ENCODE peak calls at places on chromosomes 3 and 15, in six cellular contexts. One of them, this sample, is unnamed.

GRCh38 chr15:82789491-82789890 is 16.4 kb downstream of the FSD2 start:
- DNase-seq in mammary epithelial cell: peak; percentile 12
- DNase-seq in AG04450: no peak
- DNase-seq in mucosa of descending colon: no peak
- DNase-seq in GM23338: no peak
- DNase-seq in WERI-Rb-1: no peak
- DNase-seq in this sample: no peak

GRCh38 chr3:54600441-54601204 is 327.2 kb downstream of the LRTM1 start:
- DNase-seq in mucosa of descending colon: no peak
- DNase-seq in mammary epithelial cell: no peak
- DNase-seq in AG04450: no peak
- DNase-seq in WERI-Rb-1: peak; percentile 81
- DNase-seq in GM23338: peak; percentile 21
- DNase-seq in this sample: no peak

GRCh38 chr3:142057331-142057725 is 92.0 kb downstream of the TFDP2 start:
- DNase-seq in WERI-Rb-1: no peak
- DNase-seq in mammary epithelial cell: no peak
- DNase-seq in GM23338: no peak
- DNase-seq in mucosa of descending colon: no peak
- DNase-seq in AG04450: no peak
- DNase-seq in this sample: no peak

GRCh38 chr3:158808697-158809096 is 6.8 kb downstream of the MFSD1 start:
- DNase-seq in GM23338: no peak
- DNase-seq in AG04450: no peak
- DNase-seq in mammary epithelial cell: peak; percentile 89
- DNase-seq in mucosa of descending colon: no peak
- DNase-seq in WERI-Rb-1: no peak
- DNase-seq in this sample: no peak

GRCh38 chr15:70266412-70267089 is 168.8 kb upstream of the TLE3 start:
- DNase-seq in mammary epithelial cell: no peak
- DNase-seq in mucosa of descending colon: peak; percentile 82
- DNase-seq in WERI-Rb-1: no peak
- DNase-seq in AG04450: no peak
- DNase-seq in GM23338: no peak
- DNase-seq in this sample: peak; percentile 94

GRCh38 chr15:66404532-66404931 is 17.8 kb downstream of the MAP2K1 start:
- DNase-seq in mammary epithelial cell: no peak
- DNase-seq in mucosa of descending colon: no peak
- DNase-seq in GM23338: peak; percentile 95
- DNase-seq in WERI-Rb-1: no peak
- DNase-seq in AG04450: no peak
- DNase-seq in this sample: no peak

GRCh38 chr3:184314700-184315505 is 497 bp downstream of the EIF4G1 start:
- DNase-seq in WERI-Rb-1: peak; percentile 52
- DNase-seq in mammary epithelial cell: peak; percentile 66
- DNase-seq in GM23338: peak; percentile 66
- DNase-seq in AG04450: no peak
- DNase-seq in mucosa of descending colon: peak; percentile 90
- DNase-seq in this sample: peak; percentile 93

GRCh38 chr15:59590027-59590426 is 21.6 kb upstream of the GCNT3 start:
- DNase-seq in GM23338: no peak
- DNase-seq in mammary epithelial cell: no peak
- DNase-seq in AG04450: no peak
- DNase-seq in mucosa of descending colon: no peak
- DNase-seq in WERI-Rb-1: no peak
- DNase-seq in this sample: no peak

GRCh38 chr3:118977118-118977517 is 57.5 kb downstream of the IGSF11 start:
- DNase-seq in WERI-Rb-1: no peak
- DNase-seq in mammary epithelial cell: no peak
- DNase-seq in GM23338: no peak
- DNase-seq in mucosa of descending colon: no peak
- DNase-seq in AG04450: no peak
- DNase-seq in this sample: no peak

GRCh38 chr3:33030802-33031201 is 66.1 kb downstream of the GLB1 start:
- DNase-seq in mammary epithelial cell: no peak
- DNase-seq in AG04450: no peak
- DNase-seq in GM23338: peak; percentile 44
- DNase-seq in mucosa of descending colon: no peak
- DNase-seq in WERI-Rb-1: peak; percentile 23
- DNase-seq in this sample: no peak

GRCh38 chr3:52205727-52206372 is 7.9 kb downstream of the ALAS1 start:
- DNase-seq in mammary epithelial cell: peak; percentile 70
- DNase-seq in GM23338: no peak
- DNase-seq in WERI-Rb-1: no peak
- DNase-seq in mucosa of descending colon: no peak
- DNase-seq in AG04450: no peak
- DNase-seq in this sample: no peak

GRCh38 chr3:197511853-197512635 is 43.7 kb downstream of the BDH1 start:
- DNase-seq in mucosa of descending colon: no peak
- DNase-seq in WERI-Rb-1: no peak
- DNase-seq in mammary epithelial cell: no peak
- DNase-seq in AG04450: no peak
- DNase-seq in GM23338: peak; percentile 74
- DNase-seq in this sample: no peak

GRCh38 chr3:37973250-37974054 is 17.1 kb upstream of the VILL start:
- DNase-seq in AG04450: peak; percentile 18
- DNase-seq in WERI-Rb-1: no peak
- DNase-seq in GM23338: peak; percentile 47
- DNase-seq in mucosa of descending colon: no peak
- DNase-seq in mammary epithelial cell: no peak
- DNase-seq in this sample: no peak

GRCh38 chr3:27720029-27720518 is 2.0 kb downstream of the EOMES start:
- DNase-seq in AG04450: no peak
- DNase-seq in mammary epithelial cell: no peak
- DNase-seq in GM23338: peak; percentile 21
- DNase-seq in mucosa of descending colon: no peak
- DNase-seq in WERI-Rb-1: no peak
- DNase-seq in this sample: no peak

GRCh38 chr3:47412842-47413520 is 32.2 kb downstream of the PTPN23 start:
- DNase-seq in AG04450: no peak
- DNase-seq in mammary epithelial cell: no peak
- DNase-seq in mucosa of descending colon: no peak
- DNase-seq in GM23338: no peak
- DNase-seq in WERI-Rb-1: no peak
- DNase-seq in this sample: no peak
- TF ChIP-seq CTCF in AG04450: peak; percentile 14
- TF ChIP-seq CTCF in mammary epithelial cell: no peak
- TF ChIP-seq CTCF in mucosa of descending colon: no peak
- TF ChIP-seq CTCF in GM23338: no peak
- TF ChIP-seq CTCF in WERI-Rb-1: no peak
- TF ChIP-seq CTCF in this sample: peak; percentile 19

GRCh38 chr3:189568931-189569330 is 62.3 kb upstream of the TP63 start:
- DNase-seq in mucosa of descending colon: no peak
- DNase-seq in mammary epithelial cell: no peak
- DNase-seq in GM23338: no peak
- DNase-seq in WERI-Rb-1: no peak
- DNase-seq in AG04450: no peak
- DNase-seq in this sample: no peak
- H3K4me3 ChIP-seq in mucosa of descending colon: no peak overlapping the region
- H3K4me3 ChIP-seq in mammary epithelial cell: no peak overlapping the region
- H3K4me3 ChIP-seq in GM23338: no peak overlapping the region
- H3K4me3 ChIP-seq in WERI-Rb-1: no peak overlapping the region
- H3K4me3 ChIP-seq in AG04450: no peak overlapping the region
- H3K4me3 ChIP-seq in this sample: no peak overlapping the region

GRCh38 chr15:23663232-23663631 is 15.6 kb upstream of the MAGEL2 start:
- DNase-seq in AG04450: no peak
- DNase-seq in WERI-Rb-1: no peak
- DNase-seq in mucosa of descending colon: no peak
- DNase-seq in mammary epithelial cell: no peak
- DNase-seq in GM23338: no peak
- DNase-seq in this sample: no peak
- TF ChIP-seq CTCF in AG04450: no peak
- TF ChIP-seq CTCF in WERI-Rb-1: peak; percentile 23
- TF ChIP-seq CTCF in mucosa of descending colon: no peak
- TF ChIP-seq CTCF in mammary epithelial cell: no peak
- TF ChIP-seq CTCF in GM23338: peak; percentile 32
- TF ChIP-seq CTCF in this sample: no peak

GRCh38 chr3:129047553-129047839 is 13.1 kb upstream of the GP9 start:
- DNase-seq in mammary epithelial cell: no peak
- DNase-seq in mucosa of descending colon: no peak
- DNase-seq in AG04450: no peak
- DNase-seq in WERI-Rb-1: no peak
- DNase-seq in GM23338: no peak
- DNase-seq in this sample: no peak

GRCh38 chr3:129046732-129047552 is 13.6 kb upstream of the GP9 start:
- DNase-seq in AG04450: no peak
- DNase-seq in WERI-Rb-1: no peak
- DNase-seq in GM23338: no peak
- DNase-seq in mucosa of descending colon: peak; percentile 55
- DNase-seq in mammary epithelial cell: no peak
- DNase-seq in this sample: no peak

GRCh38 chr3:129040579-129041300 is 19.8 kb upstream of the GP9 start:
- DNase-seq in mammary epithelial cell: no peak
- DNase-seq in WERI-Rb-1: no peak
- DNase-seq in mucosa of descending colon: peak; percentile 43
- DNase-seq in AG04450: no peak
- DNase-seq in GM23338: peak; percentile 59
- DNase-seq in this sample: no peak

GRCh38 chr3:129046037-129046731 is 14.4 kb upstream of the GP9 start:
- DNase-seq in WERI-Rb-1: no peak
- DNase-seq in AG04450: no peak
- DNase-seq in mammary epithelial cell: no peak
- DNase-seq in mucosa of descending colon: peak; percentile 36
- DNase-seq in GM23338: peak; percentile 91
- DNase-seq in this sample: no peak

GRCh38 chr3:129045675-129046036 is 14.9 kb upstream of the GP9 start:
- DNase-seq in mammary epithelial cell: no peak
- DNase-seq in mucosa of descending colon: no peak
- DNase-seq in GM23338: peak; percentile 79
- DNase-seq in WERI-Rb-1: no peak
- DNase-seq in AG04450: no peak
- DNase-seq in this sample: no peak
- H3K4me3 ChIP-seq in mammary epithelial cell: no peak overlapping the region
- H3K4me3 ChIP-seq in mucosa of descending colon: no peak overlapping the region
- H3K4me3 ChIP-seq in GM23338: peak overlapping the region; percentile 60
- H3K4me3 ChIP-seq in WERI-Rb-1: no peak overlapping the region
- H3K4me3 ChIP-seq in AG04450: no peak overlapping the region
- H3K4me3 ChIP-seq in this sample: no peak overlapping the region

GRCh38 chr15:65062726-65063125 is 5.1 kb downstream of the RASL12 start:
- DNase-seq in GM23338: no peak
- DNase-seq in WERI-Rb-1: no peak
- DNase-seq in mammary epithelial cell: no peak
- DNase-seq in mucosa of descending colon: no peak
- DNase-seq in AG04450: no peak
- DNase-seq in this sample: no peak
- TF ChIP-seq CTCF in GM23338: no peak
- TF ChIP-seq CTCF in WERI-Rb-1: no peak
- TF ChIP-seq CTCF in mammary epithelial cell: no peak
- TF ChIP-seq CTCF in mucosa of descending colon: no peak
- TF ChIP-seq CTCF in AG04450: no peak
- TF ChIP-seq CTCF in this sample: no peak

GRCh38 chr3:188861847-188862740 is 309.7 kb upstream of the TPRG1 start:
- DNase-seq in AG04450: no peak
- DNase-seq in mucosa of descending colon: no peak
- DNase-seq in GM23338: no peak
- DNase-seq in WERI-Rb-1: no peak
- DNase-seq in mammary epithelial cell: peak; percentile 61
- DNase-seq in this sample: peak; percentile 55
- H3K4me3 ChIP-seq in AG04450: no peak overlapping the region
- H3K4me3 ChIP-seq in mucosa of descending colon: no peak overlapping the region
- H3K4me3 ChIP-seq in GM23338: no peak overlapping the region
- H3K4me3 ChIP-seq in WERI-Rb-1: no peak overlapping the region
- H3K4me3 ChIP-seq in mammary epithelial cell: no peak overlapping the region
- H3K4me3 ChIP-seq in this sample: no peak overlapping the region

DNA sequence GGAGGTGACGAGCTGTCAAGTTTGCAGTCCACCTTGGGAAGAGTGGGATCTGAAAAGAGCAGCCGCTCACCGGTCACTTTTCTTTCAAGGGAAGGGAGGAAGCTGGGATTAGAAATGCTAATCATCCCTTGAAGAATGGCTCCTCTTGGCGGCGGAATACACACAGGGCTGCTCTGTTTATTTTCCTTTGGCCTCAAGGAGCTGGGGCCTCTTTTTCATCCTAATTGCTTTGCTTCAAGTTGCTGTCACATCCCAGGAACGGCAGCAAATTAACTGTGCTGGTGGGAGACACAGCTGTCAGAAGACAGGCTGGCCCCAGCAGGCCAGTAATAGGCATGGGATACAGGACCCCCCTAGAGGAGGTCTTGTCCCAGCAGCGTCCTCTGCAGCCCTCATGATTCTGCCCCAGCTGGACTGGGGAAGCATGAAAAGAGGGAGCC is 6.7 kb downstream of the KBTBD13 start:
- DNase-seq in mucosa of descending colon: no peak
- DNase-seq in GM23338: peak; percentile 75
- DNase-seq in WERI-Rb-1: peak; percentile 49
- DNase-seq in AG04450: peak; percentile 44
- DNase-seq in mammary epithelial cell: no peak
- DNase-seq in this sample: peak; percentile 61
- TF ChIP-seq CTCF in mucosa of descending colon: no peak
- TF ChIP-seq CTCF in GM23338: peak; percentile 37
- TF ChIP-seq CTCF in WERI-Rb-1: peak; percentile 74
- TF ChIP-seq CTCF in AG04450: peak; percentile 71
- TF ChIP-seq CTCF in mammary epithelial cell: no peak
- TF ChIP-seq CTCF in this sample: peak; percentile 36

This sample was measured in cardiac fibroblast.